ENCODE peak calls at places on chromosomes 16 and 17, in four cellular contexts. G, W, U and Q are unnamed samples. For H3K4me1, the result is how much of the 10 kb centered on the place peaks cover.

GRCh38 chr16:4501071-4501478 is 24.9 kb downstream of the HMOX2 start:
- DNase-seq in U (no peak), G (no peak), W (peak), Q (no peak)

GRCh38 chr16:88651276-88651988 is 579 bp upstream of the CYBA start:
- DNase-seq in W (peak), U (peak), G (peak), Q (peak)

GRCh38 chr17:81081619-81082176 is 46.7 kb downstream of the BAIAP2 start:
- DNase-seq in G (no peak), U (no peak), W (peak), Q (no peak)

GRCh38 chr16:83070416-83071199 is 443.8 kb downstream of the CDH13 start:
- DNase-seq in U (no peak), W (no peak), G (no peak), Q (peak)

GRCh38 chr17:53420035-53420641 is 402.6 kb upstream of the KIF2B start:
- DNase-seq in G (no peak), W (no peak), U (no peak), Q (no peak)

GRCh38 chr17:67700037-67700436 is 17.7 kb upstream of the NOL11 start:
- DNase-seq in U (no peak), W (no peak), G (no peak), Q (no peak)

GRCh38 chr17:28777178-28777577 is 33.4 kb downstream of the TRAF4 start:
- DNase-seq in G (no peak), U (no peak), W (no peak), Q (no peak)

GRCh38 chr17:65902831-65903549 is 288.9 kb downstream of the CEP112 start:
- DNase-seq in W (no peak), U (no peak), G (no peak), Q (no peak)

GRCh38 chr17:65564793-65565192 is 3.3 kb upstream of the AXIN2 start:
- DNase-seq in U (peak), G (no peak), W (peak), Q (peak)

GRCh38 chr17:47834756-47835155 is 3.3 kb downstream of the LRRC46 start:
- DNase-seq in G (no peak), W (no peak), U (no peak), Q (no peak)

GRCh38 chr17:20010099-20010863 is 1.1 kb downstream of the SPECC1 start:
- DNase-seq in U (peak), G (no peak), W (peak), Q (peak)

GRCh38 chr16:74064120-74064735 is 232.4 kb upstream of the PSMD7 start:
- DNase-seq in G (no peak), U (no peak), W (no peak), Q (no peak)

GRCh38 chr17:77842148-77842905 is 116.2 kb upstream of the TNRC6C start:
- DNase-seq in G (no peak), U (no peak), W (no peak), Q (no peak)

GRCh38 chr16:23432176-23433128 is 20.5 kb downstream of the COG7 start:
- DNase-seq in W (no peak), G (no peak), U (no peak), Q (no peak)

GRCh38 chr17:62792122-62792800 is 15.9 kb downstream of the MARCHF10 start:
- DNase-seq in W (no peak), U (no peak), G (no peak), Q (no peak)

GRCh38 chr17:1004769-1005295 is 7.9 kb downstream of the TIMM22 start:
- DNase-seq in W (peak), G (no peak), U (no peak), Q (no peak)

DNA sequence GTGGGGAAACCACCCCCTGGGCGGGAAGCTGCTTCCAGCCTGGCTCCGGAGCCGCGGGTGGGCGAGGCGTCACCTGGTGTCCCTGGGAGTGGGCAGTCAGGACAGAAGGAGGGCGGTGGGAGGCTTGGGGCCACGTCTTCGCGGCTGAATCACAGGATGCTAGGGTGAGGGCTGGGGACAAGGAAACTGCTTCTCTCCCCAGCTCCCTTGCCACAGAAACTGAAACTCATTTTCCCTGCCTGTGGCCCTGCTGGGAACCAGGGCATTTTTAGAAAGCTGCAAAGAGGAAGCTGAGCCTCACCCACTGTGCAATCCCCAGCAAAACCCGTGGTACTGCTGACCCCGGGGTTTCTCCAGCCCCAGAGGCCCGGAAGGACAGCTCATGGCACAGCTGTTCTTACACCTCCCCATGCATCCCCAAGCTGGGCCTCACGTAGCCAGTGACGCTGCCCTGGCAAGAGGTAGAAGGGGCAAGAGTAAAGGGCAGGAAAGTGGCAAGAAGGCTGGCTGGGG is 8.2 kb downstream of the RHBDF2 start:
- DNase-seq in U (peak), W (peak), G (no peak), Q (peak)
- H3K27ac ChIP-seq in U (peak), W (peak), G (peak), Q (peak)

GRCh38 chr16:84617631-84618427 is at the start of gene COTL1:
- DNase-seq in U (peak), G (peak), W (peak), Q (peak)
- TF ChIP-seq POLR2A in U (peak), G (peak), W (no peak), Q (peak)

GRCh38 chr16:28603381-28604185 is 6.3 kb downstream of the SULT1A1 start:
- DNase-seq in W (no peak), G (no peak), U (no peak), Q (no peak)
- H3K4me1 ChIP-seq in W (under half), G (under half), U (under half), Q (under half)

DNA sequence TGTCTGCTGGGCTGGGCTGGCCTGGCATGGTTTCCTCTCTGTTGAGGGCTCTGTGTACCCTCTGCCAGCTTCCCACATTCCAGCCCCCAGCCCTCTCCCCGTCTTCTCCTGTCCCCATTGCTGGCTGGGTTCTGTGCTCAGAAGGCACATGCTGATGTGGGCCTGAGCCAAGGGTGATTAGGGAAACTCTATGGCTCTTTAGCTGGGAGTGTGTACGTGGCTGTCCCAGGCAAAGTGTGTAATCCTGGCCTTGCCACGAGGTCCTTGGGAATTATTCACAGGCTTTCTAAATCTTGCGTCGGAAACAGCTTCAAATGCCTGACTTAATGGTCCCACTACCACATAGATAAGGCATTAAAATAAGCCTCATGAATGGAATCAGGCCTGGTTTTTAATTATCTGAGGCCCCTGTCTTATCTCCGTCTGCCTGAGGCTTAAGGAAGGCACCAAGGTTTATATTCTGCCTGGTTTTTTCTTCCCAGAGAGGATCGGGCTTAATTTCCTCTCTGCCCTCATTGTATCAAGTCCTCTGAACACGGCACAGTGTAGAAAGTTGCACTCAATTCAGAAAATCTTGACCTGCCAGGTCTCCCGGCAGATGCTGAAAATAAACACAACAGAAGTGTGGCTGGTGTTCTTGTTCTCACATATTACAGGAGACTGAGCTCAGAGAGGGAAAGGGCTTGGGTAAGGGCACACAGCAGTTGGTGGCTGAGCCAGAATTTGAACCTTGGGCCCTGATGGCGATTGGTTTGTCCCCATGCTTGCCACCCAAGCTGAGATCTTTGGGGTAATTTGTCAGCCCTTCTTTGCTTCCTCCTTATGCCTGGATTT is 52.9 kb upstream of the LGALS9 start:
- DNase-seq in W (no peak), G (no peak), U (peak), Q (peak)
- H3K27ac ChIP-seq in W (peak), G (peak), U (peak), Q (peak)

GRCh38 chr16:29840240-29840639 is 20.0 kb downstream of the MVP start:
- DNase-seq in W (no peak), G (no peak), U (no peak), Q (no peak)
- TF ChIP-seq POLR2A in W (no peak), G (no peak), U (no peak), Q (no peak)

GRCh38 chr17:8151120-8151640 is 1.0 kb downstream of the PER1 start:
- DNase-seq in U (peak), G (peak), W (peak), Q (peak)
- H3K4me1 ChIP-seq in U (half or more), G (under half), W (under half), Q (under half)

GRCh38 chr17:49764559-49765180 is 739 bp upstream of the FAM117A start:
- DNase-seq in G (no peak), W (no peak), U (no peak), Q (no peak)
- H3K27ac ChIP-seq in G (peak), W (peak), U (no peak), Q (peak)

GRCh38 chr17:75490173-75490743 is 25.1 kb downstream of the CASKIN2 start:
- DNase-seq in G (no peak), U (no peak), W (peak), Q (no peak)
- TF ChIP-seq POLR2A in G (no peak), U (no peak), W (no peak), Q (no peak)

GRCh38 chr16:56941856-56942331 is 10.0 kb downstream of the HERPUD1 start:
- DNase-seq in G (no peak), W (no peak), U (no peak), Q (no peak)
- H3K4me1 ChIP-seq in G (under half), W (under half), U (under half), Q (under half)